ENCODE peak calls at places on chromosomes 12 and 14, in eight cellular contexts. One of them, this sample, is unnamed. For H3K4me1, the result is how much of the 10 kb centered on the place peaks cover.

GRCh38 chr12:85076688-85077430 is 40.7 kb downstream of the LRRIQ1 start:
- ATAC-seq in upper lobe of left lung: peak
- ATAC-seq in K562: no peak
- ATAC-seq in gastrocnemius medialis: no peak
- ATAC-seq in HCT116: peak
- ATAC-seq in HepG2: peak
- ATAC-seq in A549: peak
- ATAC-seq in body of pancreas: peak
- ATAC-seq in this sample: peak

GRCh38 chr14:63908667-63909264 is 56.0 kb downstream of the SYNE2 start:
- ATAC-seq in upper lobe of left lung: no peak
- ATAC-seq in K562: no peak
- ATAC-seq in gastrocnemius medialis: no peak
- ATAC-seq in HCT116: no peak
- ATAC-seq in HepG2: no peak
- ATAC-seq in A549: no peak
- ATAC-seq in body of pancreas: no peak
- ATAC-seq in this sample: no peak

GRCh38 chr14:61255968-61256367 is 25.2 kb downstream of the TMEM30B start:
- ATAC-seq in upper lobe of left lung: no peak
- ATAC-seq in K562: no peak
- ATAC-seq in gastrocnemius medialis: no peak
- ATAC-seq in HCT116: no peak
- ATAC-seq in HepG2: no peak
- ATAC-seq in A549: no peak
- ATAC-seq in body of pancreas: no peak
- ATAC-seq in this sample: no peak

GRCh38 chr12:124371970-124372555 is 77.2 kb downstream of the RFLNA start:
- ATAC-seq in upper lobe of left lung: no peak
- ATAC-seq in K562: no peak
- ATAC-seq in gastrocnemius medialis: no peak
- ATAC-seq in HCT116: no peak
- ATAC-seq in HepG2: no peak
- ATAC-seq in A549: no peak
- ATAC-seq in body of pancreas: no peak
- ATAC-seq in this sample: no peak

GRCh38 chr12:102757154-102757873 is 159.7 kb downstream of the PAH start:
- ATAC-seq in upper lobe of left lung: peak
- ATAC-seq in K562: no peak
- ATAC-seq in gastrocnemius medialis: no peak
- ATAC-seq in HCT116: no peak
- ATAC-seq in HepG2: no peak
- ATAC-seq in A549: no peak
- ATAC-seq in body of pancreas: no peak
- ATAC-seq in this sample: no peak

GRCh38 chr14:72476657-72477499 is 417.0 kb downstream of the DPF3 start:
- ATAC-seq in upper lobe of left lung: peak
- ATAC-seq in K562: no peak
- ATAC-seq in gastrocnemius medialis: peak
- ATAC-seq in HCT116: peak
- ATAC-seq in HepG2: no peak
- ATAC-seq in A549: no peak
- ATAC-seq in body of pancreas: no peak
- ATAC-seq in this sample: no peak

GRCh38 chr14:97730706-97731105 is 933.5 kb downstream of the VRK1 start:
- ATAC-seq in upper lobe of left lung: no peak
- ATAC-seq in K562: no peak
- ATAC-seq in gastrocnemius medialis: no peak
- ATAC-seq in HCT116: no peak
- ATAC-seq in HepG2: no peak
- ATAC-seq in A549: no peak
- ATAC-seq in body of pancreas: no peak
- ATAC-seq in this sample: no peak

GRCh38 chr14:103227076-103227475 is 103.8 kb downstream of the TNFAIP2 start:
- ATAC-seq in upper lobe of left lung: no peak
- ATAC-seq in K562: no peak
- ATAC-seq in gastrocnemius medialis: no peak
- ATAC-seq in HCT116: no peak
- ATAC-seq in HepG2: no peak
- ATAC-seq in A549: no peak
- ATAC-seq in body of pancreas: no peak
- ATAC-seq in this sample: no peak

GRCh38 chr12:107122452-107122958 is 29.2 kb upstream of the CRY1 start:
- ATAC-seq in upper lobe of left lung: no peak
- ATAC-seq in K562: no peak
- ATAC-seq in gastrocnemius medialis: no peak
- ATAC-seq in HCT116: no peak
- ATAC-seq in HepG2: no peak
- ATAC-seq in A549: no peak
- ATAC-seq in body of pancreas: no peak
- ATAC-seq in this sample: no peak

GRCh38 chr12:110908377-110909136 is 11.8 kb downstream of the MYL2 start:
- ATAC-seq in upper lobe of left lung: no peak
- ATAC-seq in K562: peak
- ATAC-seq in gastrocnemius medialis: no peak
- ATAC-seq in HCT116: no peak
- ATAC-seq in HepG2: no peak
- ATAC-seq in A549: peak
- ATAC-seq in body of pancreas: no peak
- ATAC-seq in this sample: no peak

GRCh38 chr14:32711103-32711680 is 227.5 kb upstream of the NPAS3 start:
- ATAC-seq in upper lobe of left lung: peak
- ATAC-seq in K562: peak
- ATAC-seq in gastrocnemius medialis: no peak
- ATAC-seq in HCT116: peak
- ATAC-seq in HepG2: peak
- ATAC-seq in A549: peak
- ATAC-seq in body of pancreas: no peak
- ATAC-seq in this sample: peak

GRCh38 chr12:96327346-96327745 is 72.9 kb downstream of the CDK17 start:
- ATAC-seq in upper lobe of left lung: no peak
- ATAC-seq in K562: no peak
- ATAC-seq in gastrocnemius medialis: no peak
- ATAC-seq in HCT116: no peak
- ATAC-seq in HepG2: no peak
- ATAC-seq in A549: no peak
- ATAC-seq in body of pancreas: no peak
- ATAC-seq in this sample: no peak

GRCh38 chr14:35301334-35302210 is 9.4 kb downstream of the PSMA6 start:
- ATAC-seq in upper lobe of left lung: no peak
- ATAC-seq in K562: peak
- ATAC-seq in gastrocnemius medialis: peak
- ATAC-seq in HCT116: no peak
- ATAC-seq in HepG2: no peak
- ATAC-seq in A549: no peak
- ATAC-seq in body of pancreas: no peak
- ATAC-seq in this sample: no peak

GRCh38 chr12:111151441-111151840 is 217.5 kb downstream of the PHETA1 start:
- ATAC-seq in upper lobe of left lung: no peak
- ATAC-seq in K562: no peak
- ATAC-seq in gastrocnemius medialis: no peak
- ATAC-seq in HCT116: no peak
- ATAC-seq in HepG2: no peak
- ATAC-seq in A549: no peak
- ATAC-seq in body of pancreas: no peak
- ATAC-seq in this sample: no peak

GRCh38 chr12:124700810-124701594 is 133.6 kb upstream of the NCOR2 start:
- ATAC-seq in upper lobe of left lung: peak
- ATAC-seq in K562: no peak
- ATAC-seq in gastrocnemius medialis: peak
- ATAC-seq in HCT116: no peak
- ATAC-seq in HepG2: no peak
- ATAC-seq in A549: peak
- ATAC-seq in body of pancreas: peak
- ATAC-seq in this sample: peak

GRCh38 chr14:87351007-87351406 is 642.0 kb downstream of the GALC start:
- ATAC-seq in upper lobe of left lung: no peak
- ATAC-seq in K562: no peak
- ATAC-seq in gastrocnemius medialis: no peak
- ATAC-seq in HCT116: no peak
- ATAC-seq in HepG2: no peak
- ATAC-seq in A549: no peak
- ATAC-seq in body of pancreas: no peak
- ATAC-seq in this sample: no peak

GRCh38 chr12:31215521-31216232 is 110.3 kb downstream of the SINHCAF start:
- ATAC-seq in upper lobe of left lung: no peak
- ATAC-seq in K562: no peak
- ATAC-seq in gastrocnemius medialis: no peak
- ATAC-seq in HCT116: peak
- ATAC-seq in HepG2: peak
- ATAC-seq in A549: peak
- ATAC-seq in body of pancreas: peak
- ATAC-seq in this sample: no peak

GRCh38 chr14:76687611-76688372 is 73.5 kb upstream of the VASH1 start:
- ATAC-seq in upper lobe of left lung: no peak
- ATAC-seq in K562: no peak
- ATAC-seq in gastrocnemius medialis: no peak
- ATAC-seq in HCT116: no peak
- ATAC-seq in HepG2: peak
- ATAC-seq in A549: no peak
- ATAC-seq in body of pancreas: peak
- ATAC-seq in this sample: no peak

GRCh38 chr12:13173012-13173441 is 23.5 kb upstream of the EMP1 start:
- ATAC-seq in upper lobe of left lung: peak
- ATAC-seq in K562: no peak
- ATAC-seq in gastrocnemius medialis: peak
- ATAC-seq in HCT116: no peak
- ATAC-seq in HepG2: no peak
- ATAC-seq in A549: no peak
- ATAC-seq in body of pancreas: peak
- ATAC-seq in this sample: peak

GRCh38 chr12:71664411-71665108 is 459 bp downstream of the THAP2 start:
- ATAC-seq in upper lobe of left lung: no peak
- ATAC-seq in K562: peak
- ATAC-seq in gastrocnemius medialis: peak
- ATAC-seq in HCT116: no peak
- ATAC-seq in HepG2: peak
- ATAC-seq in A549: peak
- ATAC-seq in body of pancreas: peak
- ATAC-seq in this sample: no peak

GRCh38 chr12:131217024-131217586 is 263.4 kb downstream of the ADGRD1 start:
- ATAC-seq in upper lobe of left lung: no peak
- ATAC-seq in K562: peak
- ATAC-seq in gastrocnemius medialis: no peak
- ATAC-seq in HCT116: no peak
- ATAC-seq in HepG2: no peak
- ATAC-seq in A549: no peak
- ATAC-seq in body of pancreas: no peak
- ATAC-seq in this sample: no peak

GRCh38 chr14:71235865-71236264 is 328.6 kb downstream of the PCNX1 start:
- ATAC-seq in upper lobe of left lung: peak
- ATAC-seq in K562: no peak
- ATAC-seq in gastrocnemius medialis: no peak
- ATAC-seq in HCT116: no peak
- ATAC-seq in HepG2: no peak
- ATAC-seq in A549: no peak
- ATAC-seq in body of pancreas: peak
- ATAC-seq in this sample: peak

GRCh38 chr12:31325524-31325875 is 450 bp downstream of the SINHCAF start:
- ATAC-seq in upper lobe of left lung: peak
- ATAC-seq in K562: peak
- ATAC-seq in gastrocnemius medialis: peak
- ATAC-seq in HCT116: peak
- ATAC-seq in HepG2: no peak
- ATAC-seq in A549: peak
- ATAC-seq in body of pancreas: peak
- ATAC-seq in this sample: no peak

GRCh38 chr14:54147758-54148157 is 191.1 kb upstream of the BMP4 start:
- ATAC-seq in upper lobe of left lung: no peak
- ATAC-seq in K562: no peak
- ATAC-seq in gastrocnemius medialis: no peak
- ATAC-seq in HCT116: no peak
- ATAC-seq in HepG2: no peak
- ATAC-seq in A549: no peak
- ATAC-seq in body of pancreas: no peak
- ATAC-seq in this sample: no peak
- H3K27ac ChIP-seq in upper lobe of left lung: no peak
- H3K27ac ChIP-seq in K562: no peak
- H3K27ac ChIP-seq in gastrocnemius medialis: no peak
- H3K27ac ChIP-seq in HCT116: no peak
- H3K27ac ChIP-seq in HepG2: no peak
- H3K27ac ChIP-seq in A549: no peak
- H3K27ac ChIP-seq in body of pancreas: no peak
- H3K27ac ChIP-seq in this sample: no peak

DNA sequence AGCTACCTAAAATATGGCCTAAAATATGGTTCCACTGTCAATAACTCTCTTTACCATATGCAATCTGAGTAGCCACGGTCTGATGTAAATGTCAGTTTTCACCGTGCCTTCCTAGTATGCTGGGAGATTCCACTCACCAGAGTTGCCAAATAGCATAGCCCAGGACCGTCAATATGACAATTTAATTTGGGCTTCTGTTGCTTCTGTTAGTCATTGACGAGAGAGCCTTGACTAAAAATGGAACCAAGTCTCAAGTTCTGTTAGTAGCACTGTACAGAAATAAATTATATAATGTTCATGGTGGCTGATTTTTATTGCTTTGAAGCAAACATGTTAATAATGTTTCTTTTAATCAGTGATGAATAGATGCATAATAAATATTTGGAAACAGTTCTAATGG is 348.3 kb downstream of the BCAT1 start:
- ATAC-seq in upper lobe of left lung: no peak
- ATAC-seq in K562: no peak
- ATAC-seq in gastrocnemius medialis: no peak
- ATAC-seq in HCT116: no peak
- ATAC-seq in HepG2: no peak
- ATAC-seq in A549: no peak
- ATAC-seq in body of pancreas: no peak
- ATAC-seq in this sample: no peak
- H3K4me1 ChIP-seq in upper lobe of left lung: under half
- H3K4me1 ChIP-seq in K562: under half
- H3K4me1 ChIP-seq in gastrocnemius medialis: under half
- H3K4me1 ChIP-seq in HCT116: under half
- H3K4me1 ChIP-seq in HepG2: under half
- H3K4me1 ChIP-seq in A549: under half
- H3K4me1 ChIP-seq in body of pancreas: under half
- H3K4me1 ChIP-seq in this sample: under half

GRCh38 chr12:106084048-106084671 is 54.6 kb downstream of the NUAK1 start:
- ATAC-seq in upper lobe of left lung: no peak
- ATAC-seq in K562: no peak
- ATAC-seq in gastrocnemius medialis: no peak
- ATAC-seq in HCT116: peak
- ATAC-seq in HepG2: no peak
- ATAC-seq in A549: peak
- ATAC-seq in body of pancreas: no peak
- ATAC-seq in this sample: no peak
- TF ChIP-seq POLR2A in upper lobe of left lung: no peak
- TF ChIP-seq POLR2A in K562: no peak
- TF ChIP-seq POLR2A in gastrocnemius medialis: no peak
- TF ChIP-seq POLR2A in HCT116: no peak
- TF ChIP-seq POLR2A in HepG2: no peak
- TF ChIP-seq POLR2A in A549: no peak
- TF ChIP-seq POLR2A in body of pancreas: no peak
- TF ChIP-seq POLR2A in this sample: no peak

DNA sequence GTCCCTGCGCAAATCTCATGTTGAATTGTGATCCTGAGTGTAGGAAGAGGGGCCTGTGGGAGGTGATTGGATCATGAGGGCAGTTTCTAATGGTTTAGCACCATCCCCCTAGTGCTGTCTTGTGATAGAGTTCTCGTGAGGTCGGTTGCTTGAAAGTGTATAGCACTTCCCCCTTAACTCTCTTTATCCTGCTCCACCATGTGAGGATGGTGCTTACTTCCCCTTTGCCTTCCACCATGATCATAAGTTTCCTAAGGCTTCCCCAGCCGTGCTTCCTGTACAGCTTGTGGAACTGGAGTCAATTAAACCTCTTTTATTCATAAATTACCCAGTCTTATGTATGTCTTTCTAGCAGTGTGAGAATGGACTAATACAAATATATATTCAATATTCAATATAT is 303.7 kb upstream of the SEL1L start:
- ATAC-seq in upper lobe of left lung: no peak
- ATAC-seq in K562: no peak
- ATAC-seq in gastrocnemius medialis: no peak
- ATAC-seq in HCT116: no peak
- ATAC-seq in HepG2: no peak
- ATAC-seq in A549: no peak
- ATAC-seq in body of pancreas: no peak
- ATAC-seq in this sample: no peak
- H3K27ac ChIP-seq in upper lobe of left lung: no peak
- H3K27ac ChIP-seq in K562: no peak
- H3K27ac ChIP-seq in gastrocnemius medialis: no peak
- H3K27ac ChIP-seq in HCT116: no peak
- H3K27ac ChIP-seq in HepG2: no peak
- H3K27ac ChIP-seq in A549: no peak
- H3K27ac ChIP-seq in body of pancreas: no peak
- H3K27ac ChIP-seq in this sample: no peak